ENCODE peak calls at places on chromosomes 12 and 14, in nine cellular contexts. L is GM13977, M is uterus, T is AG04450, I is GM03348, Z is hypothalamus, Y is left colon, N is GM23338, E is MCF 10A. F is an unnamed sample.
A peak's percentile ranks its signal among the peaks of the same experiment; 100 is the strongest.

GRCh38 chr12:132517740-132518100 is 27.8 kb downstream of the FBRSL1 start:
- DNase-seq in E (no peak), N (no peak), Y (no peak), L (no peak), Z (peak; percentile 33), M (no peak), T (no peak), I (no peak), F (no peak)

GRCh38 chr12:122082621-122083356 is 4.2 kb downstream of the MLXIP start:
- DNase-seq in M (no peak), N (no peak), T (no peak), Y (no peak), Z (no peak), L (no peak), E (no peak), I (no peak), F (no peak)

GRCh38 chr12:71665109-71665476 is 992 bp downstream of the THAP2 start:
- DNase-seq in T (no peak), L (no peak), E (peak; percentile 17), I (no peak), N (no peak), Y (no peak), Z (no peak), M (no peak), F (peak; percentile 22)

GRCh38 chr14:74275265-74275841 is 27.4 kb downstream of the ABCD4 start:
- DNase-seq in Z (no peak), N (no peak), T (peak; percentile 37), E (no peak), L (no peak), Y (no peak), M (no peak), I (peak; percentile 88), F (no peak)

GRCh38 chr14:30482270-30482669 is 76.7 kb upstream of the G2E3 start:
- DNase-seq in E (no peak), N (peak; percentile 46), M (no peak), T (no peak), L (no peak), Z (no peak), Y (no peak), I (no peak), F (no peak)

GRCh38 chr14:91298576-91298975 is 54.1 kb upstream of the GPR68 start:
- DNase-seq in E (no peak), N (no peak), T (no peak), Z (peak; percentile 19), M (peak; percentile 57), L (no peak), I (no peak), Y (no peak), F (no peak)

GRCh38 chr12:94336201-94336915 is 123.3 kb downstream of the CEP83 start:
- DNase-seq in I (no peak), N (no peak), Z (no peak), E (peak; percentile 20), L (no peak), Y (no peak), M (no peak), T (no peak), F (no peak)

GRCh38 chr14:102922490-102923200 is at the start of gene AMN:
- DNase-seq in N (peak; percentile 79), Y (peak; percentile 85), Z (no peak), I (peak; percentile 62), E (no peak), M (no peak), L (peak; percentile 66), T (no peak), F (no peak)

GRCh38 chr14:50312734-50313054 is 570 bp downstream of the DMAC2L start:
- DNase-seq in Z (no peak), M (no peak), I (no peak), T (no peak), N (no peak), Y (no peak), E (no peak), L (no peak), F (no peak)

GRCh38 chr12:122421815-122422737 is at the start of gene CLIP1:
- DNase-seq in L (peak; percentile 77), Y (peak; percentile 77), E (peak; percentile 68), Z (peak; percentile 22), T (no peak), M (peak; percentile 69), N (peak; percentile 84), I (peak; percentile 91), F (peak; percentile 31)

GRCh38 chr12:109625131-109625559 is 51.6 kb downstream of the MVK start:
- DNase-seq in I (peak; percentile 81), T (no peak), Z (peak; percentile 93), L (no peak), Y (no peak), M (no peak), N (no peak), E (peak; percentile 51), F (peak; percentile 8)

GRCh38 chr14:20683125-20683895 is 1.1 kb upstream of the RNASE4 start:
- DNase-seq in N (peak; percentile 89), E (peak; percentile 85), Y (peak; percentile 80), L (peak; percentile 62), I (peak; percentile 58), M (peak; percentile 80), Z (peak; percentile 67), T (peak; percentile 85), F (peak; percentile 84)

GRCh38 chr14:98959410-98959809 is 312.6 kb downstream of the BCL11B start:
- DNase-seq in N (no peak), Z (no peak), M (no peak), E (no peak), I (no peak), L (no peak), T (no peak), Y (no peak), F (no peak)

GRCh38 chr12:96698521-96698920 is 208.5 kb upstream of the NEDD1 start:
- DNase-seq in Y (no peak), L (no peak), E (peak; percentile 20), I (no peak), M (no peak), T (no peak), Z (no peak), N (peak; percentile 6), F (peak; percentile 3)

GRCh38 chr14:39376671-39377403 is 55.4 kb downstream of the FBXO33 start:
- DNase-seq in T (no peak), Y (no peak), N (peak; percentile 9), Z (no peak), E (peak; percentile 17), M (no peak), L (no peak), I (no peak), F (peak; percentile 10)

GRCh38 chr12:63164911-63165310 is 13.9 kb upstream of the AVPR1A start:
- DNase-seq in Z (no peak), M (no peak), N (no peak), T (no peak), E (no peak), I (no peak), Y (no peak), L (no peak), F (peak; percentile 10)

GRCh38 chr14:43540948-43541347 is 966.1 kb downstream of the FSCB start:
- DNase-seq in M (no peak), Z (no peak), L (no peak), T (no peak), N (peak; percentile 60), E (no peak), I (no peak), Y (peak; percentile 5), F (no peak)

GRCh38 chr12:41606741-41607460 is 418.8 kb downstream of the PDZRN4 start:
- DNase-seq in E (no peak), N (no peak), I (no peak), Y (no peak), L (no peak), M (no peak), Z (no peak), T (no peak), F (peak; percentile 73)

GRCh38 chr14:100030441-100031153 is 34.6 kb upstream of the EVL start:
- DNase-seq in I (peak; percentile 81), Y (no peak), L (no peak), M (no peak), Z (no peak), N (no peak), E (peak; percentile 81), T (peak; percentile 74), F (peak; percentile 96)

GRCh38 chr12:5739862-5740370 is 205.1 kb downstream of the ANO2 start:
- DNase-seq in E (no peak), M (no peak), I (no peak), Z (no peak), Y (no peak), T (no peak), L (no peak), N (no peak), F (no peak)

GRCh38 chr12:116406529-116406928 is 129.0 kb upstream of the MED13L start:
- DNase-seq in Z (peak; percentile 1), I (peak; percentile 88), T (no peak), E (peak; percentile 96), M (peak; percentile 90), L (no peak), Y (peak; percentile 42), N (peak; percentile 65), F (peak; percentile 88)

GRCh38 chr12:90102957-90103652 is 394.5 kb upstream of the ATP2B1 start:
- DNase-seq in E (peak; percentile 53), N (peak; percentile 67), Z (no peak), M (no peak), L (peak; percentile 33), T (no peak), Y (no peak), I (peak; percentile 18), F (peak; percentile 61)

GRCh38 chr14:37179896-37180502 is 7.6 kb upstream of the SLC25A21 start:
- DNase-seq in I (peak; percentile 11), L (no peak), Y (no peak), N (no peak), E (peak; percentile 29), Z (no peak), M (no peak), T (no peak), F (no peak)

GRCh38 chr12:89556976-89557375 is 31.1 kb upstream of the POC1B start:
- DNase-seq in Z (no peak), M (no peak), Y (no peak), L (no peak), N (no peak), I (no peak), E (no peak), T (no peak), F (peak; percentile 56)

GRCh38 chr12:88300931-88301330 is 158.8 kb downstream of the TMTC3 start:
- DNase-seq in Y (no peak), I (no peak), E (no peak), N (no peak), T (no peak), Z (no peak), L (no peak), M (no peak), F (no peak)